ENCODE peak calls at places on chromosomes 6 and 20, in seven cellular contexts. D is effector CD4-positive, alpha-beta T cell; J is AG04450; T is activated CD4-positive, CD25-positive, alpha-beta regulatory T cell; N is fibroblast of pulmonary artery; Z is Panc1; V is NCI-H1092 treated with DMSO at 0.1 percent for 48 hours. F is an unnamed sample.

GRCh38 chr6:108250240-108250866 is 10.5 kb downstream of the SNX3 start:
- DNase-seq in D (no peak), J (no peak), T (no peak), N (peak), Z (no peak), V (no peak), F (no peak)

GRCh38 chr6:63787021-63787420 is 151.4 kb downstream of the PHF3 start:
- DNase-seq in D (no peak), J (no peak), T (no peak), N (peak), Z (no peak), V (no peak), F (no peak)

GRCh38 chr6:161273356-161273751 is 507 bp downstream of the AGPAT4 start:
- DNase-seq in D (peak), J (no peak), T (no peak), N (peak), Z (no peak), V (peak), F (peak)

GRCh38 chr20:62995898-62996595 is 10.7 kb downstream of the BHLHE23 start:
- DNase-seq in D (no peak), J (no peak), T (no peak), N (no peak), Z (no peak), V (no peak), F (no peak)

GRCh38 chr6:100366419-100366818 is 98.3 kb downstream of the SIM1 start:
- DNase-seq in D (no peak), J (no peak), T (no peak), N (peak), Z (no peak), V (no peak), F (no peak)

GRCh38 chr6:44925100-44925739 is 402.9 kb upstream of the RUNX2 start:
- DNase-seq in D (peak), J (no peak), T (no peak), N (peak), Z (no peak), V (no peak), F (peak)

GRCh38 chr6:51584163-51584562 is 503.2 kb downstream of the PKHD1 start:
- DNase-seq in D (no peak), J (no peak), T (no peak), N (no peak), Z (no peak), V (no peak), F (no peak)

GRCh38 chr20:59994697-59995122 is 36.5 kb downstream of the CDH26 start:
- DNase-seq in D (no peak), J (no peak), T (no peak), N (no peak), Z (no peak), V (no peak), F (no peak)

GRCh38 chr6:149646599-149646998 is 1.9 kb downstream of the KATNA1 start:
- DNase-seq in D (no peak), J (no peak), T (no peak), N (no peak), Z (no peak), V (no peak), F (no peak)

GRCh38 chr20:6583134-6583738 is 184.2 kb upstream of the BMP2 start:
- DNase-seq in D (no peak), J (no peak), T (no peak), N (peak), Z (no peak), V (peak), F (peak)

GRCh38 chr20:48603116-48603818 is 224.5 kb downstream of the PREX1 start:
- DNase-seq in D (no peak), J (no peak), T (no peak), N (no peak), Z (no peak), V (no peak), F (no peak)

GRCh38 chr6:165060636-165061190 is 248.7 kb downstream of the C6orf118 start:
- DNase-seq in D (no peak), J (no peak), T (no peak), N (no peak), Z (no peak), V (no peak), F (no peak)

GRCh38 chr6:7201732-7202541 is 94.2 kb downstream of the RREB1 start:
- DNase-seq in D (no peak), J (no peak), T (no peak), N (no peak), Z (no peak), V (no peak), F (no peak)

GRCh38 chr6:35044771-35045275 is 96.3 kb downstream of the TCP11 start:
- DNase-seq in D (no peak), J (no peak), T (no peak), N (peak), Z (no peak), V (peak), F (no peak)

GRCh38 chr6:152356659-152357058 is 280.5 kb downstream of the SYNE1 start:
- DNase-seq in D (no peak), J (no peak), T (no peak), N (peak), Z (peak), V (peak), F (no peak)

GRCh38 chr6:18148304-18149025 is 6.4 kb downstream of the TPMT start:
- DNase-seq in D (no peak), J (peak), T (no peak), N (peak), Z (peak), V (no peak), F (no peak)

GRCh38 chr6:180295-180694 is 112.0 kb upstream of the DUSP22 start:
- DNase-seq in D (no peak), J (no peak), T (no peak), N (no peak), Z (no peak), V (no peak), F (no peak)

GRCh38 chr20:58457083-58457680 is 58.0 kb downstream of the APCDD1L start:
- DNase-seq in D (no peak), J (peak), T (no peak), N (peak), Z (no peak), V (no peak), F (no peak)

GRCh38 chr6:141260627-141261015 is 872.1 kb upstream of the GJE1 start:
- DNase-seq in D (no peak), J (no peak), T (no peak), N (no peak), Z (no peak), V (no peak), F (no peak)

GRCh38 chr6:40517654-40518053 is 69.5 kb downstream of the LRFN2 start:
- DNase-seq in D (no peak), J (no peak), T (no peak), N (no peak), Z (no peak), V (no peak), F (no peak)

GRCh38 chr6:92849636-92850035 is 569.7 kb downstream of the EPHA7 start:
- DNase-seq in D (no peak), J (no peak), T (no peak), N (no peak), Z (no peak), V (no peak), F (no peak)

GRCh38 chr6:84785676-84786075 is 21.3 kb upstream of the TBX18 start:
- DNase-seq in D (no peak), J (no peak), T (no peak), N (no peak), Z (no peak), V (no peak), F (no peak)

GRCh38 chr6:28597924-28598323 is 72.2 kb downstream of the GPX5 start:
- DNase-seq in D (no peak), J (no peak), T (no peak), N (peak), Z (peak), V (no peak), F (no peak)

GRCh38 chr6:16514249-16514648 is 247.0 kb downstream of the ATXN1 start:
- DNase-seq in D (no peak), J (peak), T (no peak), N (peak), Z (peak), V (no peak), F (peak)

GRCh38 chr6:135161996-135162395 is 19.1 kb upstream of the MYB start:
- DNase-seq in D (no peak), J (no peak), T (no peak), N (no peak), Z (no peak), V (no peak), F (no peak)

GRCh38 chr20:48676795-48677447 is 150.9 kb downstream of the PREX1 start:
- DNase-seq in D (no peak), J (no peak), T (no peak), N (no peak), Z (no peak), V (no peak), F (no peak)

GRCh38 chr6:44932651-44933091 is 395.5 kb upstream of the RUNX2 start:
- DNase-seq in D (peak), J (no peak), T (no peak), N (no peak), Z (no peak), V (no peak), F (peak)

GRCh38 chr6:7559651-7560385 is 18.3 kb downstream of the DSP start:
- DNase-seq in D (no peak), J (no peak), T (no peak), N (peak), Z (no peak), V (no peak), F (no peak)

GRCh38 chr6:100381111-100381510 is 83.6 kb downstream of the SIM1 start:
- DNase-seq in D (no peak), J (no peak), T (no peak), N (peak), Z (no peak), V (no peak), F (no peak)

GRCh38 chr20:21109144-21109543 is 3.0 kb upstream of the LINC00237 start:
- DNase-seq in D (no peak), J (no peak), T (no peak), N (no peak), Z (no peak), V (no peak), F (no peak)

GRCh38 chr6:134626131-134626530 is 308.2 kb upstream of the SGK1 start:
- DNase-seq in D (no peak), J (no peak), T (no peak), N (no peak), Z (no peak), V (no peak), F (no peak)

GRCh38 chr6:16105874-16106273 is 23.0 kb upstream of the MYLIP start:
- DNase-seq in D (no peak), J (no peak), T (no peak), N (peak), Z (no peak), V (no peak), F (no peak)

GRCh38 chr6:48183816-48184215 is 72.8 kb upstream of the PTCHD4 start:
- DNase-seq in D (no peak), J (no peak), T (no peak), N (no peak), Z (no peak), V (no peak), F (no peak)

GRCh38 chr6:68296126-68296525 is 339.0 kb upstream of the ADGRB3 start:
- DNase-seq in D (no peak), J (no peak), T (no peak), N (peak), Z (no peak), V (no peak), F (no peak)

F was measured in immature natural killer cell.